ENCODE peak calls at places on chromosomes 6 and 20, in nine cellular contexts. Q is NCI-H82; M is glutamatergic neuron; N is right cardiac atrium; J is progenitor cell of endocrine pancreas; G is lung microvascular endothelial cell; U is AG20443; W is activated T-cell treated with anti-CD3 and anti-CD28 coated beads, Interleukin-2, amount 50 U/mL, for 72 hours; B is AML-193. Y is an unnamed sample.
A peak's percentile ranks its signal among the peaks of the same experiment; 100 is the strongest.

GRCh38 chr6:22789315-22789714 is 219.9 kb downstream of the HDGFL1 start:
- DNase-seq in Q (no peak), M (no peak), N (no peak), J (no peak), G (no peak), U (no peak), W (no peak), B (no peak), Y (no peak)

GRCh38 chr6:105798057-105798456 is 288.1 kb upstream of the PRDM1 start:
- DNase-seq in Q (peak; percentile 91), M (no peak), N (no peak), J (no peak), G (no peak), U (peak; percentile 84), W (no peak), B (no peak), Y (no peak)

GRCh38 chr6:30452736-30453507 is 36.4 kb upstream of the HLA-E start:
- DNase-seq in Q (no peak), M (no peak), N (peak; percentile 42), J (no peak), G (no peak), U (no peak), W (no peak), B (no peak), Y (no peak)

GRCh38 chr20:46805836-46806235 is 88.8 kb upstream of the EYA2 start:
- DNase-seq in Q (no peak), M (no peak), N (no peak), J (no peak), G (no peak), U (no peak), W (no peak), B (no peak), Y (no peak)

GRCh38 chr6:135938588-135939215 is 87.2 kb downstream of the PDE7B start:
- DNase-seq in Q (peak; percentile 93), M (no peak), N (peak; percentile 52), J (no peak), G (peak; percentile 15), U (peak; percentile 44), W (no peak), B (peak; percentile 35), Y (no peak)

GRCh38 chr6:20652691-20653479 is 118.6 kb downstream of the CDKAL1 start:
- DNase-seq in Q (no peak), M (no peak), N (no peak), J (no peak), G (no peak), U (no peak), W (no peak), B (no peak), Y (no peak)

GRCh38 chr6:170199716-170200115 is 91.2 kb downstream of the DLL1 start:
- DNase-seq in Q (no peak), M (no peak), N (no peak), J (no peak), G (no peak), U (no peak), W (no peak), B (no peak), Y (no peak)

GRCh38 chr6:37667050-37667814 is 30.5 kb downstream of the MDGA1 start:
- DNase-seq in Q (no peak), M (peak; percentile 5), N (no peak), J (no peak), G (no peak), U (no peak), W (no peak), B (no peak), Y (no peak)

GRCh38 chr20:55200317-55200716 is 724.9 kb downstream of the DOK5 start:
- DNase-seq in Q (no peak), M (no peak), N (no peak), J (no peak), G (no peak), U (no peak), W (no peak), B (no peak), Y (no peak)

GRCh38 chr6:26056583-26057350 is 30.5 kb upstream of the HFE start:
- DNase-seq in Q (peak; percentile 76), M (no peak), N (peak; percentile 53), J (no peak), G (peak; percentile 34), U (peak; percentile 52), W (no peak), B (peak; percentile 76), Y (no peak)

GRCh38 chr6:91462236-91462635 is 875.4 kb upstream of the MAP3K7 start:
- DNase-seq in Q (no peak), M (no peak), N (no peak), J (no peak), G (no peak), U (no peak), W (no peak), B (no peak), Y (no peak)

GRCh38 chr6:28542440-28543293 is 17.0 kb downstream of the GPX5 start:
- DNase-seq in Q (peak; percentile 93), M (peak; percentile 69), N (no peak), J (peak; percentile 64), G (peak; percentile 61), U (peak; percentile 40), W (peak; percentile 75), B (no peak), Y (peak; percentile 83)

GRCh38 chr6:120352491-120352890 is 981.8 kb downstream of the TBC1D32 start:
- DNase-seq in Q (no peak), M (no peak), N (no peak), J (no peak), G (no peak), U (no peak), W (no peak), B (no peak), Y (no peak)

GRCh38 chr6:39558791-39559190 is 166.4 kb downstream of the KIF6 start:
- DNase-seq in Q (no peak), M (no peak), N (no peak), J (no peak), G (no peak), U (no peak), W (no peak), B (no peak), Y (no peak)

GRCh38 chr6:15987569-15987968 is 141.3 kb upstream of the MYLIP start:
- DNase-seq in Q (no peak), M (no peak), N (no peak), J (no peak), G (no peak), U (no peak), W (no peak), B (no peak), Y (peak; percentile 8)

GRCh38 chr6:15370730-15371129 is 124.9 kb downstream of the JARID2 start:
- DNase-seq in Q (no peak), M (no peak), N (no peak), J (no peak), G (no peak), U (no peak), W (no peak), B (no peak), Y (no peak)

GRCh38 chr6:76043690-76044089 is 28.8 kb downstream of the IMPG1 start:
- DNase-seq in Q (no peak), M (no peak), N (no peak), J (no peak), G (no peak), U (no peak), W (no peak), B (no peak), Y (no peak)